ENCODE peak calls at places on chromosomes 7 and 10, in four cellular contexts. I is mesothelial cell of epicardium, Z is AG09319, G is neural crest cell. F is an unnamed sample.

GRCh38 chr10:19629559-19629958 is 186.7 kb upstream of the PLXDC2 start:
- DNase-seq in I (no peak), Z (no peak), G (peak), F (peak)

GRCh38 chr7:102967798-102968197 is 55.0 kb downstream of the LRRC17 start:
- DNase-seq in I (no peak), Z (no peak), G (no peak), F (no peak)

GRCh38 chr7:90726623-90727022 is 130.5 kb downstream of the CDK14 start:
- DNase-seq in I (no peak), Z (peak), G (no peak), F (no peak)

GRCh38 chr7:22861576-22861975 is 38.9 kb upstream of the TOMM7 start:
- DNase-seq in I (no peak), Z (no peak), G (no peak), F (no peak)

GRCh38 chr7:80960228-80960627 is 41.4 kb upstream of the SEMA3C start:
- DNase-seq in I (no peak), Z (no peak), G (no peak), F (no peak)

GRCh38 chr10:46284286-46285229 is 2.2 kb upstream of the ANTXRL start:
- DNase-seq in I (peak), Z (peak), G (peak), F (peak)

GRCh38 chr7:95520136-95520535 is 34.4 kb downstream of the ASB4 start:
- DNase-seq in I (no peak), Z (no peak), G (no peak), F (no peak)

GRCh38 chr10:125136087-125136486 is 24.3 kb downstream of the CTBP2 start:
- DNase-seq in I (no peak), Z (no peak), G (no peak), F (no peak)

GRCh38 chr7:66150471-66150870 is 35.8 kb downstream of the CRCP start:
- DNase-seq in I (no peak), Z (peak), G (no peak), F (no peak)

GRCh38 chr7:101754432-101755159 is 62.8 kb upstream of the CUX1 start:
- DNase-seq in I (no peak), Z (no peak), G (no peak), F (no peak)

GRCh38 chr7:144791488-144791887 is 44.4 kb downstream of the TPK1 start:
- DNase-seq in I (no peak), Z (no peak), G (no peak), F (no peak)

GRCh38 chr7:20229652-20230500 is 12.7 kb upstream of the MACC1 start:
- DNase-seq in I (no peak), Z (no peak), G (no peak), F (no peak)

GRCh38 chr7:116122972-116123595 is 87.3 kb upstream of the TES start:
- DNase-seq in I (no peak), Z (peak), G (no peak), F (peak)

GRCh38 chr7:157818701-157819516 is 482.1 kb downstream of the DNAJB6 start:
- DNase-seq in I (no peak), Z (no peak), G (no peak), F (no peak)

GRCh38 chr7:26182283-26182682 is 18.3 kb downstream of the HNRNPA2B1 start:
- DNase-seq in I (no peak), Z (no peak), G (no peak), F (no peak)

GRCh38 chr10:14840178-14840577 is 2.1 kb downstream of the HSPA14 start:
- DNase-seq in I (no peak), Z (no peak), G (no peak), F (no peak)

GRCh38 chr10:91242940-91243339 is 22.5 kb downstream of the PCGF5 start:
- DNase-seq in I (no peak), Z (no peak), G (no peak), F (no peak)

GRCh38 chr7:79610905-79611304 is 157.4 kb upstream of the MAGI2 start:
- DNase-seq in I (no peak), Z (no peak), G (no peak), F (no peak)

GRCh38 chr10:79412516-79412915 is 32.9 kb downstream of the ZCCHC24 start:
- DNase-seq in I (no peak), Z (no peak), G (no peak), F (no peak)

GRCh38 chr7:20798081-20798693 is 11.5 kb upstream of the SP8 start:
- DNase-seq in I (no peak), Z (no peak), G (peak), F (peak)

GRCh38 chr7:140497241-140497769 is 18.0 kb upstream of the MKRN1 start:
- DNase-seq in I (no peak), Z (no peak), G (no peak), F (no peak)

GRCh38 chr10:119412831-119413737 is 129.4 kb downstream of the RGS10 start:
- DNase-seq in I (peak), Z (no peak), G (no peak), F (peak)

GRCh38 chr10:52755297-52756062 is 17.1 kb downstream of the MBL2 start:
- DNase-seq in I (no peak), Z (no peak), G (no peak), F (no peak)

GRCh38 chr10:124451227-124451807 is 1.5 kb upstream of the NKX1-2 start:
- DNase-seq in I (no peak), Z (no peak), G (no peak), F (no peak)

DNA sequence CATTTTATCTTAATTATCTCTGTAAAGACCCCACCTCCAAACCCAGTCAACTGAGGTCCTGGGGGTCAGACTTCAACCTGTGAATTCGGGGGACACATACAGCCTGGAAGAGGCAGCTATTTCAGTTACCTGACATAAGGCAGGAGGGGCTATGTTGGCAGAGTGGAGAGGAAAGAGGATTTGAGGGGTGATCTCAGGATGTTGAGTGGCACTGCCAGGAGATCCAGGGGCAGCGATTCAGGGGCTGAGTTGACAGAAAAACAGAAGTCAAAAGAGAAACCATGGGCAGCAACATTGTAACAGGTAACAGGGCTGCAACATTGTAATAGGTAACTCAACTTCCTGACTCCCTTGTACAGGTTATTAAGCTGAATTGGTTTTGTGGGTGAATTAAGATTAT is 162.6 kb downstream of the ADARB2 start:
- DNase-seq in I (no peak), Z (no peak), G (no peak), F (no peak)
- TF ChIP-seq CTCF in I (no peak), Z (no peak), G (no peak), F (no peak)

DNA sequence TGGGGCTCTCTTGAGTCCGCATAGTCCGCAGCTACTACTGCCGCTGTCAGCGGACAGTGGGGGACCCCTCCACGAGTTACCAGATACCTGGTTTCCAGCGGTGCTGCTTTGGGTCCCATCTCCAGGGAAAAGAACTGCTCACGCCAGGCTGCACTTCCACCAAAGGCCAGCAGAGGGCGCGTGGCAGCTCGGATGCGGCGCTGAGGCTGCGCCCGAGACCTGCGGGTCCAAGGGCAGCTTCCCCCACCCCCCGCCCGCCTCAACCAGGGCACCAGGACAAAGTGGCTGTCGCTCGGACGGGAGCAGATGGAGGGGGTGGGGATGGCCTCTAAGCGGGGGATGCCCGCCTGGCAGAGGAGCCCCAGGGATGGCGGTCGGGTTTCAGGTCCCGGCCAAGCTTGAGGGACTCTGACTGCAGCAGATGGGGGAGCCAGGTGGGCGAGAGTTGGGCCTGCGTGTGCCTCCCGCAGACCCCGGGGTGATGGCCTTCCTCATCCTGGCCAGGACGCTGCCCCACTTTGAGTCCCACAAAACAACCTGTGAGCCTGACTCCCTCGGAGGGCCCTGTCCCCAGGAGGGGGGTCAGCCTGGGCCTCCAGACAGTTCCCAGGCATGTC is 23.8 kb upstream of the ZNF735 start:
- DNase-seq in I (no peak), Z (no peak), G (no peak), F (no peak)
- TF ChIP-seq CTCF in I (peak), Z (peak), G (no peak), F (no peak)

GRCh38 chr7:142909921-142910521 is 23.5 kb downstream of the TRPV5 start:
- DNase-seq in I (no peak), Z (no peak), G (no peak), F (no peak)

GRCh38 chr7:142906643-142907042 is 21.1 kb upstream of the TRPV6 start:
- DNase-seq in I (no peak), Z (no peak), G (no peak), F (no peak)

GRCh38 chr7:142908290-142908689 is 22.7 kb upstream of the TRPV6 start:
- DNase-seq in I (no peak), Z (no peak), G (no peak), F (no peak)

GRCh38 chr7:142905759-142906158 is 20.2 kb upstream of the TRPV6 start:
- DNase-seq in I (no peak), Z (no peak), G (no peak), F (no peak)

DNA sequence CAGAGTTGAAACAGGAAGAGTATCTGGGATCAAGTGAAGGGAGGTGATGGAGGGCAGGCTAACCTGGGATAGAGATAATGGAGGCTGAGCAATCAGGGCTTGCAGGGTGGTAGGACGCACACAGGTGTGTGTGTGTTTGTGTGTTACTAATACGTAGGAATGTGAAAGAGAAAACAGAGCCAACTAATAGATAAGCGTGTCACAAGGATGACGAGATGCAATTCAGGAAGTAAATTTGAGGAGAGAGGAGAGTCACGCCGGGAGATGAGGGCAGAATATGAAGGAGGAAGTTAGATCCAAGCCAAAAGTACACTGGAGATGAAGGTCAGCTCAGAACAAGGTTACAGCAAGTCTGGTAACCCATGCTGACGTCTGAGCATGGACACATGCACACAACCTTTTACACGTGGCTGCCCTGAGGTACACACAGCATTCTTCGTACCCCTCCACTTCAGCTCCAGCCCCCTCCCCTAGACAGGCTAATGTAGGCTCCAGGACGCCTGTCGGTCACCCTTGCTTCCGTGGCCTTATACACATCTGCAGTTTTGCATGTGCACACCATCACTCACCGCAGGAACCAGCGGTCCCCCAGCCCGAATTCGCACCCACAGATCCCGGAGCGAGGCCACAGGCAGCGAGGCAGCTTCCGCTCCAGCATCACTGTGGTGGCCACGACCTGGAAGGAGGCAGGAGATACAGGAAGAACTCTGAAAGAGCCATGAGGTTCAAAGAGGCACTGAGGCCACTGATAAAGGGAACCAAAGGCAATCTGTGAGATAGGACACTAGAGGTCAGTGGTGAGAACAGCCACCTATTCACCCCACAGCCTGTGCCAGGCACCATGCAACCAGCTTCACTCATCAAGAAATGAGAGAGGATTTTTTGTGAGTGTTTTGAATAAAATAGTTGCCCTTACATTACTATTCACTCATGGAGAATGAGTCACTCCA is 23.7 kb upstream of the TRPV6 start:
- DNase-seq in I (no peak), Z (no peak), G (no peak), F (no peak)
- TF ChIP-seq CTCF in I (no peak), Z (no peak), G (peak), F (peak)

DNA sequence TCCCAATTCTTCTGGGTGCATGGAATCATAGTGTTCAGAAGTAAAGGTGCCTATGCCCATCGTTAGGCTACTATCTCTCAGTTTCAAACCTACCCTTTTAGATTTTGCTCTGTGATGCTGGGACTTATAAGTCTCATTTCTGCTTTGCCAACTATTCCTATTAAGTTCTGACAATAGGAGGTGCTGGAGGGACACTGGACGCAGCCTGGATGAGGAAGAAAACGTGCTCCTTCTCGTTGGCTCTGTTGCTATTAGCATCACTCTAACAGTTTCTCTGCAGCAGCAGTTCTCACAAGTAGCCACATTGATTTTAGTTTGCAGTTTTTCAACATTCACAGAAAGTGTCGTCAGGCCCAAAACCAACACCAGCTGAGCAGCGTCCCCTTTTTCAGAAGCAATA is 72.4 kb downstream of the ABCC2 start:
- DNase-seq in I (no peak), Z (peak), G (no peak), F (peak)
- TF ChIP-seq CTCF in I (no peak), Z (peak), G (peak), F (peak)

DNA sequence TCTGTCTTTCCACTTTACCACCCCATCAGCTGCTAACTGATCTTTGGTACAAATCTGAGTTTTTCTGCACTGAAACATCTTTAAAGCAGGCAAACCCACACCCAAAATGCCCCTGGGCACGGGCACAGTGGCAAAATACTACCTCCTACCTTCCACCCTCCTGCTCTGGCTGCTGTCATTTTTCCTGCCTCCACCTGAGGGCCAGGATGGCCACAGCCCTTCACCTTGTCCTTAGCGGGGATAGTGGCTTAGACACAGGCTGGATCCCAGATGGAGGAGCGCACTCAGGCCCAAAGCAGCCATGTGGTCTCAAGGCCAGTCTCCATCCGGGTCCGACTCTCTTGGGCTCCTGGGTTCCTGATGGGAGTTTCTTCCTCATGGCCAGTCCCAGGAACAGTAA is 98.3 kb downstream of the HIF1AN start:
- DNase-seq in I (no peak), Z (no peak), G (no peak), F (no peak)
- TF ChIP-seq CTCF in I (no peak), Z (no peak), G (no peak), F (no peak)

GRCh38 chr10:86681722-86682386 is 13.5 kb downstream of the LDB3 start:
- DNase-seq in I (no peak), Z (no peak), G (no peak), F (no peak)

GRCh38 chr10:86685893-86686632 is 17.8 kb downstream of the LDB3 start:
- DNase-seq in I (no peak), Z (no peak), G (no peak), F (no peak)

GRCh38 chr10:86685416-86685815 is 17.1 kb downstream of the LDB3 start:
- DNase-seq in I (no peak), Z (no peak), G (no peak), F (no peak)

GRCh38 chr10:86682675-86683074 is 14.4 kb downstream of the LDB3 start:
- DNase-seq in I (no peak), Z (no peak), G (no peak), F (no peak)

DNA sequence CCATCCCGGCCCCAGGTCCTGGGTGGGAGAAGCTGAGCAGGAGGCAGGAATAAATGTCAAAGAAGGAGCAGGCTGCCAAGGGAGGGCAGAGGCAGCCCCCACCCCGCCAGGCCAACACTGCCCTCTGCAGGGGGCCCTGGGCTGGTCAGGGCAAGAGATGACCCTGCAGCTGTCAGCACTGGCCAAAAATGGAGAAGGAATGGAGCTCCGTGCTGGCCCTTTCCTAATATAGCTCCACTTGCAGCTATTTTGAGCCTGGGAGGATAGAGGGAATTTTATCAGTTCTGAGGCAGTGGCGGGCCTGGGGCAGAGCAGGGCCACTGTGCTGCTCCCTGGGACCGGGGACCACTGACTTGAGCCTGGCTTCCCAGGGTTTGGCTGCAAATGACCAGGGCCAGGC is 16.0 kb downstream of the LDB3 start:
- DNase-seq in I (no peak), Z (no peak), G (peak), F (peak)
- TF ChIP-seq CTCF in I (no peak), Z (peak), G (peak), F (peak)

GRCh38 chr7:117386125-117386709 is 41.1 kb downstream of the ASZ1 start:
- DNase-seq in I (no peak), Z (no peak), G (no peak), F (no peak)
- TF ChIP-seq CTCF in I (no peak), Z (no peak), G (peak), F (no peak)

DNA sequence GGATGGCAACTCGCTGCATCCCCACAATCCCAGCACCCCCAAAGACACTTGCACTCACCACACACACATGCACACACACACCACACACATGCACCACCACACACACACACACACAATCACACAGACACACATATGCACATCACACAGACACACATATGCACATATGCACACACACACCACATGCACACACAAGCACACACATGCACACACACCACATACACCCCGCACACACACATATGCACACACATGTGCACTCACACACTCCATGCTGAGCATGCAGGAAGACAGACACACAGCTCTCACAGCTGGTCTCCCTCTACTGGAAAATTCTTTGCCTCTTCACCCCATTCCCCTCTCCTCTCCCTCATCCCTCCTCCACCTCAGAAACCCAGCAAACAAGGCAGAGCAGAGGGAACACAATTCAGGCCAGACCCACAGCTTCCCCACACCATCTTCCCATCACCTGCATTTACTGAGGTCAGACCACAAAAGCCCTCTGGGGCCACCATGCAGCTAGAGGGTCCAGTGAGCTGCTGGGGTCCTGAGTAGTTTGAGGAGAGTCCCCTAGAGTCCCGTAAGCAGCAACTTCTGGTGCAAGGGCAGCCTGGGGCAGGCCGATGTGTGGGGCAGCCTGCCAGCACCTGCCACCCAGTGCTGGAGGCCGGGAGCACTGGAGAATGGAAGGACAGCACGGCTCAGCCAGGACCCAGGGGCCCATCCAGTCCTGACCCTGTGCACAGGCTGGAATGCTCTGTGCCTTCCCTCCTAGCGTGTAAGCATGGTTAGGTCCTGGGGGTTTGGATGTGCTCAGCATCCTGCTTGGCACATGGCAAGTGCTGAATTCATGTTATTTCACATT is 30.3 kb downstream of the ANXA8 start:
- DNase-seq in I (no peak), Z (no peak), G (no peak), F (no peak)
- TF ChIP-seq CTCF in I (no peak), Z (no peak), G (no peak), F (no peak)

DNA sequence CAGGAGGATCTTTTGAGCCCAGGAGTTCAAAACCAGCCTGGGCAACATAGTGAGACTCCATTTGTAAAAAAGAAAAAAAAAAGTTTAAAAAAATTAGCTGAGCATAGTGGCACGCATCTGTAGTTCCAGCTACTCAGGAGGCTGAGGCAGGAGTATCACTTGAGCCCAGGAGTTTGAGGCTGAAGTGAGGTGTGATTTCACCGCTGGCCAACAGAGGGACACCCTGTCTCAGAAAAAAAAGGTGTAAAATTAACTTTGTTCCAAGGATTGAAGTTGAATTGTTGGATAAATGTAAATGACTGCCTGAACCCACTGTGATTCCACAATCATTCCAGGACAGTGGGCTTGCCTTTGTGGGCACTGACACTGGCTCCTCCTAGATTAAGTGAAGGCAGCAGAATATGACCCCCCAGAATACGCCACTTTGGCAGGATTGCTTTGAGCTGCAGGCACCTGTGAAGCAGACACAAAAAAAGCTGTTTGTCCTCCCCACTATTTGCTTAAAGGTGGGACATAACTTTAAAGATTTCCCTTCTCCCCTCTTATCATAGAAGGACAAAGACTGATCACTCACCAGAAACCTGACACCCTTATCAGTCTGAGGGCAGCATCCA is 57.2 kb upstream of the FOXI2 start:
- DNase-seq in I (no peak), Z (no peak), G (no peak), F (no peak)
- TF ChIP-seq CTCF in I (peak), Z (no peak), G (peak), F (peak)